ENCODE peak calls at places on chromosomes 4 and X, in nine cellular contexts. J is posterior cingulate gyrus; C is upper lobe of right lung; N is sciatic nerve; T is CD8-positive, alpha-beta T cell; F is anterior cingulate cortex; H is D341Med; O is WTC11; R is H9. A is an unnamed sample.

GRCh38 chr4:2413821-2414610 is 4.4 kb downstream of the ZFYVE28 start:
- DNase-seq in J (no peak), C (peak), N (no peak), T (peak), F (no peak), H (no peak), O (peak), R (peak), A (no peak)

GRCh38 chr4:134337584-134337983 is 136.0 kb upstream of the PABPC4L start:
- DNase-seq in J (no peak), C (no peak), N (no peak), T (no peak), F (no peak), H (no peak), O (no peak), R (no peak), A (no peak)

GRCh38 chrX:9149831-9150230 is 115.9 kb upstream of the FAM9B start:
- DNase-seq in J (no peak), C (no peak), N (no peak), T (no peak), F (no peak), H (no peak), O (no peak), R (no peak), A (no peak)

GRCh38 chr4:8848507-8849265 is 23.0 kb downstream of the HMX1 start:
- DNase-seq in J (no peak), C (peak), N (peak), T (no peak), F (no peak), H (no peak), O (no peak), R (peak), A (no peak)

GRCh38 chrX:85994228-85994627 is 53.1 kb downstream of the CHM start:
- DNase-seq in J (no peak), C (no peak), N (no peak), T (no peak), F (no peak), H (no peak), O (no peak), R (no peak), A (no peak)

GRCh38 chr4:99157478-99157935 is 13.4 kb upstream of the ADH4 start:
- DNase-seq in J (no peak), C (no peak), N (no peak), T (no peak), F (no peak), H (no peak), O (no peak), R (no peak), A (no peak)

GRCh38 chr4:170538821-170539473 is 449.2 kb upstream of the AADAT start:
- DNase-seq in J (no peak), C (no peak), N (no peak), T (no peak), F (no peak), H (no peak), O (no peak), R (no peak), A (no peak)

GRCh38 chr4:73019462-73020047 is 50.0 kb downstream of the COX18 start:
- DNase-seq in J (no peak), C (no peak), N (no peak), T (no peak), F (no peak), H (peak), O (no peak), R (no peak), A (no peak)

GRCh38 chr4:24980064-24980690 is 50.6 kb downstream of the LGI2 start:
- DNase-seq in J (peak), C (no peak), N (peak), T (peak), F (no peak), H (peak), O (peak), R (peak), A (no peak)

GRCh38 chrX:72662020-72662747 is 51.9 kb downstream of the PHKA1 start:
- DNase-seq in J (no peak), C (no peak), N (no peak), T (no peak), F (no peak), H (no peak), O (no peak), R (no peak), A (peak)

GRCh38 chr4:65046496-65047101 is 623.7 kb downstream of the EPHA5 start:
- DNase-seq in J (no peak), C (no peak), N (no peak), T (no peak), F (no peak), H (peak), O (no peak), R (no peak), A (no peak)

GRCh38 chrX:133838761-133839676 is 146.4 kb downstream of the GPC3 start:
- DNase-seq in J (peak), C (no peak), N (no peak), T (peak), F (no peak), H (peak), O (peak), R (peak), A (peak)

GRCh38 chr4:57233391-57233790 is 123.2 kb upstream of the IGFBP7 start:
- DNase-seq in J (no peak), C (no peak), N (no peak), T (no peak), F (no peak), H (no peak), O (no peak), R (no peak), A (no peak)

GRCh38 chr4:122715221-122715620 is 17.3 kb upstream of the BBS12 start:
- DNase-seq in J (no peak), C (no peak), N (no peak), T (no peak), F (no peak), H (no peak), O (no peak), R (no peak), A (no peak)

GRCh38 chr4:108201774-108202173 is 33.0 kb upstream of the LEF1 start:
- DNase-seq in J (no peak), C (no peak), N (no peak), T (no peak), F (no peak), H (no peak), O (no peak), R (no peak), A (no peak)

GRCh38 chr4:185597532-185598188 is 62.4 kb upstream of the PDLIM3 start:
- DNase-seq in J (peak), C (peak), N (peak), T (peak), F (no peak), H (peak), O (peak), R (peak), A (peak)

GRCh38 chr4:51855751-51856150 is 12.8 kb downstream of the DCUN1D4 start:
- DNase-seq in J (no peak), C (no peak), N (no peak), T (no peak), F (no peak), H (no peak), O (no peak), R (no peak), A (no peak)

GRCh38 chr4:16896871-16897270 is 1.6 kb downstream of the LDB2 start:
- DNase-seq in J (no peak), C (no peak), N (no peak), T (no peak), F (no peak), H (no peak), O (no peak), R (no peak), A (no peak)

A was measured in pancreas.